ENCODE peak calls at places on chromosomes 6 and 20, in eight cellular contexts. One of them, this sample, is unnamed. For H3K27me3, the result is how much of the 10 kb centered on the place peaks cover.

GRCh38 chr20:58712116-58712822 is 19.7 kb downstream of the NPEPL1 start:
- DNase-seq in body of pancreas: no peak
- DNase-seq in vagina: no peak
- DNase-seq in kidney epithelial cell: no peak
- DNase-seq in PC-9: no peak
- DNase-seq in dorsolateral prefrontal cortex: no peak
- DNase-seq in hepatocyte: peak
- DNase-seq in astrocyte: no peak
- DNase-seq in this sample: no peak

GRCh38 chr6:151992091-151992490 is 184.6 kb downstream of the ESR1 start:
- DNase-seq in body of pancreas: no peak
- DNase-seq in vagina: no peak
- DNase-seq in kidney epithelial cell: no peak
- DNase-seq in PC-9: no peak
- DNase-seq in dorsolateral prefrontal cortex: no peak
- DNase-seq in hepatocyte: no peak
- DNase-seq in astrocyte: no peak
- DNase-seq in this sample: no peak

GRCh38 chr6:168027521-168027920 is 30.1 kb downstream of the KIF25 start:
- DNase-seq in body of pancreas: no peak
- DNase-seq in vagina: peak
- DNase-seq in kidney epithelial cell: no peak
- DNase-seq in PC-9: no peak
- DNase-seq in dorsolateral prefrontal cortex: no peak
- DNase-seq in hepatocyte: no peak
- DNase-seq in astrocyte: no peak
- DNase-seq in this sample: no peak

GRCh38 chr20:32227744-32228688 is 20.3 kb downstream of the POFUT1 start:
- DNase-seq in body of pancreas: peak
- DNase-seq in vagina: no peak
- DNase-seq in kidney epithelial cell: no peak
- DNase-seq in PC-9: no peak
- DNase-seq in dorsolateral prefrontal cortex: no peak
- DNase-seq in hepatocyte: peak
- DNase-seq in astrocyte: no peak
- DNase-seq in this sample: no peak

GRCh38 chr20:59082981-59083380 is 40.4 kb upstream of the PRELID3B start:
- DNase-seq in body of pancreas: no peak
- DNase-seq in vagina: no peak
- DNase-seq in kidney epithelial cell: no peak
- DNase-seq in PC-9: peak
- DNase-seq in dorsolateral prefrontal cortex: no peak
- DNase-seq in hepatocyte: no peak
- DNase-seq in astrocyte: peak
- DNase-seq in this sample: peak

GRCh38 chr6:81362246-81362645 is 390.2 kb downstream of the TENT5A start:
- DNase-seq in body of pancreas: no peak
- DNase-seq in vagina: no peak
- DNase-seq in kidney epithelial cell: no peak
- DNase-seq in PC-9: no peak
- DNase-seq in dorsolateral prefrontal cortex: no peak
- DNase-seq in hepatocyte: no peak
- DNase-seq in astrocyte: peak
- DNase-seq in this sample: peak

GRCh38 chr6:5085638-5086293 is 625 bp downstream of the PPP1R3G start:
- DNase-seq in body of pancreas: no peak
- DNase-seq in vagina: no peak
- DNase-seq in kidney epithelial cell: no peak
- DNase-seq in PC-9: no peak
- DNase-seq in dorsolateral prefrontal cortex: no peak
- DNase-seq in hepatocyte: peak
- DNase-seq in astrocyte: peak
- DNase-seq in this sample: no peak

GRCh38 chr20:62887147-62887859 is 25.7 kb upstream of the TCFL5 start:
- DNase-seq in body of pancreas: peak
- DNase-seq in vagina: no peak
- DNase-seq in kidney epithelial cell: no peak
- DNase-seq in PC-9: no peak
- DNase-seq in dorsolateral prefrontal cortex: no peak
- DNase-seq in hepatocyte: peak
- DNase-seq in astrocyte: peak
- DNase-seq in this sample: peak

GRCh38 chr6:45697605-45698004 is 318.1 kb downstream of the CLIC5 start:
- DNase-seq in body of pancreas: no peak
- DNase-seq in vagina: peak
- DNase-seq in kidney epithelial cell: peak
- DNase-seq in PC-9: peak
- DNase-seq in dorsolateral prefrontal cortex: no peak
- DNase-seq in hepatocyte: peak
- DNase-seq in astrocyte: peak
- DNase-seq in this sample: peak

GRCh38 chr20:10447028-10447427 is 11.9 kb downstream of the SLX4IP start:
- DNase-seq in body of pancreas: no peak
- DNase-seq in vagina: no peak
- DNase-seq in kidney epithelial cell: no peak
- DNase-seq in PC-9: peak
- DNase-seq in dorsolateral prefrontal cortex: no peak
- DNase-seq in hepatocyte: no peak
- DNase-seq in astrocyte: peak
- DNase-seq in this sample: peak

GRCh38 chr20:63070771-63071540 is 64.2 kb upstream of the BHLHE23 start:
- DNase-seq in body of pancreas: no peak
- DNase-seq in vagina: no peak
- DNase-seq in kidney epithelial cell: no peak
- DNase-seq in PC-9: no peak
- DNase-seq in dorsolateral prefrontal cortex: peak
- DNase-seq in hepatocyte: no peak
- DNase-seq in astrocyte: no peak
- DNase-seq in this sample: no peak

GRCh38 chr20:50140339-50140859 is 13.1 kb downstream of the PEDS1 start:
- DNase-seq in body of pancreas: no peak
- DNase-seq in vagina: no peak
- DNase-seq in kidney epithelial cell: no peak
- DNase-seq in PC-9: no peak
- DNase-seq in dorsolateral prefrontal cortex: no peak
- DNase-seq in hepatocyte: no peak
- DNase-seq in astrocyte: no peak
- DNase-seq in this sample: no peak

GRCh38 chr20:50138120-50138478 is 15.4 kb downstream of the PEDS1 start:
- DNase-seq in body of pancreas: no peak
- DNase-seq in vagina: no peak
- DNase-seq in kidney epithelial cell: no peak
- DNase-seq in PC-9: no peak
- DNase-seq in dorsolateral prefrontal cortex: no peak
- DNase-seq in hepatocyte: no peak
- DNase-seq in astrocyte: no peak
- DNase-seq in this sample: no peak

GRCh38 chr20:50141018-50141675 is 12.4 kb downstream of the PEDS1 start:
- DNase-seq in body of pancreas: no peak
- DNase-seq in vagina: no peak
- DNase-seq in kidney epithelial cell: no peak
- DNase-seq in PC-9: no peak
- DNase-seq in dorsolateral prefrontal cortex: no peak
- DNase-seq in hepatocyte: no peak
- DNase-seq in astrocyte: no peak
- DNase-seq in this sample: no peak

GRCh38 chr20:50136822-50137599 is 16.5 kb downstream of the PEDS1 start:
- DNase-seq in body of pancreas: no peak
- DNase-seq in vagina: no peak
- DNase-seq in kidney epithelial cell: no peak
- DNase-seq in PC-9: no peak
- DNase-seq in dorsolateral prefrontal cortex: no peak
- DNase-seq in hepatocyte: no peak
- DNase-seq in astrocyte: peak
- DNase-seq in this sample: no peak

GRCh38 chr20:50138479-50139393 is 14.8 kb downstream of the PEDS1 start:
- DNase-seq in body of pancreas: no peak
- DNase-seq in vagina: no peak
- DNase-seq in kidney epithelial cell: no peak
- DNase-seq in PC-9: no peak
- DNase-seq in dorsolateral prefrontal cortex: peak
- DNase-seq in hepatocyte: no peak
- DNase-seq in astrocyte: no peak
- DNase-seq in this sample: no peak
- TF ChIP-seq CTCF in body of pancreas: no peak
- TF ChIP-seq CTCF in vagina: no peak
- TF ChIP-seq CTCF in kidney epithelial cell: no peak
- TF ChIP-seq CTCF in PC-9: no peak
- TF ChIP-seq CTCF in dorsolateral prefrontal cortex: peak
- TF ChIP-seq CTCF in hepatocyte: no peak
- TF ChIP-seq CTCF in astrocyte: no peak
- TF ChIP-seq CTCF in this sample: peak

DNA sequence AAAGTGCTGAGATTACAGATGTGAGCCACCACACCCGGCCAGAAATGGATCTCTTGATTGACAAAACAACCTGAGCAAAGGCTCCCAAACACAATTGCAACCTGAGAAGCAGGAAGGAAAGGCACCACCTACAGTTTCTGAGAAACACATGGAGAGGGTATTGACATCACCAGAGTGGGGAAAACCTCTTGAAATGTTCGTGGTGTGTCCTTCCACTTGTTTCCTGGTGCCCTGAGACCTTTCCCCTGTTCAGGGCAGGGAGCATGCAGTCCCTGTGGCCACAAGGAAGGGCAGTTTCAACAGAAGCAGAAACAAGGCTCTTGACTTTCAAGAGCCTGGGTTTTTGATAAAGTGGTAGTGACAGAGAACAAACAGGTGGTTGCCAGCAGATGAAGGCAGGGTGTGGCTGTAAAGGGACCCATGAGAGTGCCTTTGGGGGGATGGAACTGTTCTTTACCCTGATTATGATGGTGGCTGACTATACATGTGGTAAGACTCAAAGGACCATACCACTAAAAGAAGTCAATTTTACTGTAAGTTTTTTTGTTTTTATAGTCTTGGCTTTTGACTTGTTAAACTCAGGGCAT is 3.2 kb upstream of the BPIFA1 start:
- DNase-seq in body of pancreas: no peak
- DNase-seq in vagina: no peak
- DNase-seq in kidney epithelial cell: no peak
- DNase-seq in PC-9: no peak
- DNase-seq in dorsolateral prefrontal cortex: no peak
- DNase-seq in hepatocyte: no peak
- DNase-seq in astrocyte: no peak
- DNase-seq in this sample: no peak
- H3K27me3 ChIP-seq in body of pancreas: under half
- H3K27me3 ChIP-seq in vagina: under half
- H3K27me3 ChIP-seq in kidney epithelial cell: under half
- H3K27me3 ChIP-seq in PC-9: under half
- H3K27me3 ChIP-seq in dorsolateral prefrontal cortex: under half
- H3K27me3 ChIP-seq in hepatocyte: half or more
- H3K27me3 ChIP-seq in astrocyte: under half
- H3K27me3 ChIP-seq in this sample: under half

GRCh38 chr6:41500561-41500960 is 45.6 kb upstream of the FOXP4 start:
- DNase-seq in body of pancreas: no peak
- DNase-seq in vagina: no peak
- DNase-seq in kidney epithelial cell: no peak
- DNase-seq in PC-9: no peak
- DNase-seq in dorsolateral prefrontal cortex: no peak
- DNase-seq in hepatocyte: no peak
- DNase-seq in astrocyte: no peak
- DNase-seq in this sample: no peak

GRCh38 chr6:41503841-41504525 is 42.2 kb upstream of the FOXP4 start:
- DNase-seq in body of pancreas: peak
- DNase-seq in vagina: no peak
- DNase-seq in kidney epithelial cell: no peak
- DNase-seq in PC-9: no peak
- DNase-seq in dorsolateral prefrontal cortex: no peak
- DNase-seq in hepatocyte: peak
- DNase-seq in astrocyte: peak
- DNase-seq in this sample: no peak

GRCh38 chr6:41504526-41505021 is 41.6 kb upstream of the FOXP4 start:
- DNase-seq in body of pancreas: no peak
- DNase-seq in vagina: no peak
- DNase-seq in kidney epithelial cell: no peak
- DNase-seq in PC-9: no peak
- DNase-seq in dorsolateral prefrontal cortex: no peak
- DNase-seq in hepatocyte: no peak
- DNase-seq in astrocyte: peak
- DNase-seq in this sample: no peak

GRCh38 chr6:41503435-41503768 is 42.8 kb upstream of the FOXP4 start:
- DNase-seq in body of pancreas: no peak
- DNase-seq in vagina: no peak
- DNase-seq in kidney epithelial cell: no peak
- DNase-seq in PC-9: no peak
- DNase-seq in dorsolateral prefrontal cortex: no peak
- DNase-seq in hepatocyte: no peak
- DNase-seq in astrocyte: no peak
- DNase-seq in this sample: no peak

DNA sequence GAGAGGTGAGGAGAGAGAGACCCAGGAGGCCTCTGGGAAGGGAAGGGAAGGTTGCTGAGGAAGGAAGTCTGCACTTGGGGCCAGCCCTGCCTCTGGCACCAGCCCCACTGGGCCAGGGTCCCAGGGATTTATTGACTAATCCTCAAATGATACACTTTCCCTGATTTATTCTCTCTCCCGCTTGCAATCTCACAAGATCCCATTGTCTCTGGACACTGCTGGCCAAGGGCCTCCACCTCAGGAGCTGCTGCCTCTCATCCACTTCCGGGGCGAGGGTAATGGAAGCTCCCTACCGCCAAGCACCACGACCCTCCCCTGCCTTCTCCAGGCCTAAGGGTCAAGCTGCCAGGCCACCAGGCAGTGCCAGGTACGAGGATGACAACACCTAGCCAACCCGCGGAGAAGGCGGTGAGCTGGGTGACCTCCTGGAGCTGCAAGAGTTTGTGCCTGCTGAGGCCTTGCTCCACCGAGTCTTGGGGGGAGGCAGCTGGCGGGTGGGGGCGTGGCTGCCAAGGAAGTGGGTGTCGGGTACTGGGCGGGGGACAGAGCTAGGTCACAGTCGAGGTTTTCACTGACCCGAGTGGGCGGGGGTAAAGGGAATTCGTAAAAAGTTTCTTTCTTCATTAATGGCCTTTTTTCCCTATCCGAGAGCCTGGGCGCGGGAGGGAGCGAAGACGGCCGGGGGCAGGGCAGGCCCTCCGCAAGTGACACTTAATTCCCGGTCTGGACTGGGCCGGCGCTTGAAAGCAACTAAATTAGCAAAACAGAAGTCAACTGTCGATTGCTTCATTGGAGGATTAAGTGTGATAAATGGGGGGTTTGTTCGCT is 43.4 kb upstream of the FOXP4 start:
- DNase-seq in body of pancreas: no peak
- DNase-seq in vagina: no peak
- DNase-seq in kidney epithelial cell: no peak
- DNase-seq in PC-9: no peak
- DNase-seq in dorsolateral prefrontal cortex: no peak
- DNase-seq in hepatocyte: peak
- DNase-seq in astrocyte: peak
- DNase-seq in this sample: no peak
- H3K4me3 ChIP-seq in body of pancreas: no peak
- H3K4me3 ChIP-seq in vagina: no peak
- H3K4me3 ChIP-seq in kidney epithelial cell: no peak
- H3K4me3 ChIP-seq in PC-9: no peak
- H3K4me3 ChIP-seq in dorsolateral prefrontal cortex: peak
- H3K4me3 ChIP-seq in hepatocyte: peak
- H3K4me3 ChIP-seq in astrocyte: peak
- H3K4me3 ChIP-seq in this sample: no peak

DNA sequence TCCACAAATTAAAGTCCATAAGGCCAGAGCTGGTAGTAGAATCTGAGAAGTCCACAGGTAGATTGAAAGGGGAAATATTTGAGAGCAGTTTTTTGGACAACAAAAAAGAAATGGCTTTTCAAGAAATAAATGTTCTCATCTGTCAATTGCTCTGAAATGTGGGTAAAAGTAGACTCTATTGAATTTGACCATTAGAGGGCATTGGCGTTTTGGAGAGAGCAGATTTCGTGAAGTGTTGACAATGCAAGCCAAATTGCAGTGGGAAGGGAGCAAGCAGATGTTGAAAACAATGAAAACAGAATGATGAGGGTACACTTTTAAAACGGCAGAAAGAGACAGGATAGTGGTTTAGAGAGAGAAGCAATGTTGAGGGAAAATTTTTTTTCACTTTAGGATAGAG is 149.1 kb upstream of the FAM83B start:
- DNase-seq in body of pancreas: no peak
- DNase-seq in vagina: no peak
- DNase-seq in kidney epithelial cell: no peak
- DNase-seq in PC-9: no peak
- DNase-seq in dorsolateral prefrontal cortex: no peak
- DNase-seq in hepatocyte: no peak
- DNase-seq in astrocyte: no peak
- DNase-seq in this sample: no peak
- TF ChIP-seq CTCF in body of pancreas: peak
- TF ChIP-seq CTCF in vagina: no peak
- TF ChIP-seq CTCF in kidney epithelial cell: peak
- TF ChIP-seq CTCF in PC-9: no peak
- TF ChIP-seq CTCF in dorsolateral prefrontal cortex: peak
- TF ChIP-seq CTCF in hepatocyte: peak
- TF ChIP-seq CTCF in astrocyte: no peak
- TF ChIP-seq CTCF in this sample: peak

This sample was measured in BJ.